ENCODE peak calls at places on chromosome 1, in nine cellular contexts. One of them, this sample, is unnamed.

GRCh38 chr1:167922611-167923074 is 8.7 kb upstream of the ADCY10 start:
- DNase-seq in GM06990: no peak
- DNase-seq in AG04450: no peak
- DNase-seq in hepatocyte: no peak
- DNase-seq in AG09309: no peak
- DNase-seq in CD8-positive, alpha-beta T cell: no peak
- DNase-seq in fibroblast of lung: no peak
- DNase-seq in neural crest cell: no peak
- DNase-seq in OCI-LY7: no peak
- DNase-seq in this sample: no peak

GRCh38 chr1:67582625-67583461 is 102.2 kb upstream of the GADD45A start:
- DNase-seq in AG09309: no peak
- DNase-seq in fibroblast of lung: peak
- DNase-seq in CD8-positive, alpha-beta T cell: no peak
- DNase-seq in hepatocyte: no peak
- DNase-seq in GM06990: no peak
- DNase-seq in OCI-LY7: no peak
- DNase-seq in AG04450: no peak
- DNase-seq in neural crest cell: no peak
- DNase-seq in this sample: no peak

GRCh38 chr1:228172591-228173527 is 7.3 kb downstream of the IBA57 start:
- DNase-seq in AG04450: no peak
- DNase-seq in fibroblast of lung: no peak
- DNase-seq in hepatocyte: no peak
- DNase-seq in CD8-positive, alpha-beta T cell: no peak
- DNase-seq in OCI-LY7: no peak
- DNase-seq in GM06990: no peak
- DNase-seq in neural crest cell: no peak
- DNase-seq in AG09309: no peak
- DNase-seq in this sample: no peak

GRCh38 chr1:229590119-229590518 is 31.6 kb upstream of the ABCB10 start:
- DNase-seq in AG09309: no peak
- DNase-seq in fibroblast of lung: no peak
- DNase-seq in neural crest cell: no peak
- DNase-seq in GM06990: no peak
- DNase-seq in OCI-LY7: no peak
- DNase-seq in CD8-positive, alpha-beta T cell: no peak
- DNase-seq in hepatocyte: no peak
- DNase-seq in AG04450: no peak
- DNase-seq in this sample: no peak

GRCh38 chr1:95311006-95311405 is 77.0 kb downstream of the RWDD3 start:
- DNase-seq in neural crest cell: no peak
- DNase-seq in OCI-LY7: no peak
- DNase-seq in fibroblast of lung: no peak
- DNase-seq in CD8-positive, alpha-beta T cell: no peak
- DNase-seq in AG04450: no peak
- DNase-seq in GM06990: no peak
- DNase-seq in hepatocyte: no peak
- DNase-seq in AG09309: no peak
- DNase-seq in this sample: no peak

GRCh38 chr1:232452137-232452536 is 177.8 kb downstream of the SIPA1L2 start:
- DNase-seq in CD8-positive, alpha-beta T cell: no peak
- DNase-seq in OCI-LY7: no peak
- DNase-seq in neural crest cell: no peak
- DNase-seq in GM06990: no peak
- DNase-seq in AG09309: no peak
- DNase-seq in fibroblast of lung: no peak
- DNase-seq in hepatocyte: no peak
- DNase-seq in AG04450: no peak
- DNase-seq in this sample: no peak

GRCh38 chr1:89832481-89833127 is 11.8 kb downstream of the LRRC8D start:
- DNase-seq in hepatocyte: no peak
- DNase-seq in AG09309: no peak
- DNase-seq in neural crest cell: no peak
- DNase-seq in AG04450: no peak
- DNase-seq in GM06990: no peak
- DNase-seq in CD8-positive, alpha-beta T cell: no peak
- DNase-seq in fibroblast of lung: no peak
- DNase-seq in OCI-LY7: no peak
- DNase-seq in this sample: no peak

GRCh38 chr1:119984771-119985170 is 84.7 kb downstream of the NOTCH2 start:
- DNase-seq in CD8-positive, alpha-beta T cell: no peak
- DNase-seq in neural crest cell: no peak
- DNase-seq in GM06990: no peak
- DNase-seq in OCI-LY7: no peak
- DNase-seq in hepatocyte: no peak
- DNase-seq in AG09309: no peak
- DNase-seq in fibroblast of lung: no peak
- DNase-seq in AG04450: no peak
- DNase-seq in this sample: no peak

GRCh38 chr1:33256335-33256700 is at the start of gene ZNF362:
- DNase-seq in fibroblast of lung: peak
- DNase-seq in AG09309: no peak
- DNase-seq in OCI-LY7: peak
- DNase-seq in CD8-positive, alpha-beta T cell: peak
- DNase-seq in hepatocyte: peak
- DNase-seq in GM06990: peak
- DNase-seq in AG04450: peak
- DNase-seq in neural crest cell: peak
- DNase-seq in this sample: peak

GRCh38 chr1:3107201-3107600 is 38.2 kb downstream of the PRDM16 start:
- DNase-seq in neural crest cell: no peak
- DNase-seq in hepatocyte: no peak
- DNase-seq in CD8-positive, alpha-beta T cell: no peak
- DNase-seq in AG04450: no peak
- DNase-seq in AG09309: no peak
- DNase-seq in fibroblast of lung: no peak
- DNase-seq in OCI-LY7: no peak
- DNase-seq in GM06990: no peak
- DNase-seq in this sample: no peak

GRCh38 chr1:3101127-3101939 is 32.3 kb downstream of the PRDM16 start:
- DNase-seq in OCI-LY7: no peak
- DNase-seq in AG04450: no peak
- DNase-seq in neural crest cell: no peak
- DNase-seq in hepatocyte: no peak
- DNase-seq in AG09309: no peak
- DNase-seq in GM06990: no peak
- DNase-seq in CD8-positive, alpha-beta T cell: no peak
- DNase-seq in fibroblast of lung: no peak
- DNase-seq in this sample: no peak

GRCh38 chr1:3106216-3106615 is 37.2 kb downstream of the PRDM16 start:
- DNase-seq in OCI-LY7: no peak
- DNase-seq in CD8-positive, alpha-beta T cell: no peak
- DNase-seq in neural crest cell: no peak
- DNase-seq in fibroblast of lung: no peak
- DNase-seq in GM06990: no peak
- DNase-seq in hepatocyte: no peak
- DNase-seq in AG09309: no peak
- DNase-seq in AG04450: no peak
- DNase-seq in this sample: no peak

GRCh38 chr1:3105167-3105863 is 36.3 kb downstream of the PRDM16 start:
- DNase-seq in AG09309: no peak
- DNase-seq in GM06990: no peak
- DNase-seq in fibroblast of lung: peak
- DNase-seq in neural crest cell: peak
- DNase-seq in CD8-positive, alpha-beta T cell: no peak
- DNase-seq in OCI-LY7: no peak
- DNase-seq in hepatocyte: peak
- DNase-seq in AG04450: no peak
- DNase-seq in this sample: no peak

DNA sequence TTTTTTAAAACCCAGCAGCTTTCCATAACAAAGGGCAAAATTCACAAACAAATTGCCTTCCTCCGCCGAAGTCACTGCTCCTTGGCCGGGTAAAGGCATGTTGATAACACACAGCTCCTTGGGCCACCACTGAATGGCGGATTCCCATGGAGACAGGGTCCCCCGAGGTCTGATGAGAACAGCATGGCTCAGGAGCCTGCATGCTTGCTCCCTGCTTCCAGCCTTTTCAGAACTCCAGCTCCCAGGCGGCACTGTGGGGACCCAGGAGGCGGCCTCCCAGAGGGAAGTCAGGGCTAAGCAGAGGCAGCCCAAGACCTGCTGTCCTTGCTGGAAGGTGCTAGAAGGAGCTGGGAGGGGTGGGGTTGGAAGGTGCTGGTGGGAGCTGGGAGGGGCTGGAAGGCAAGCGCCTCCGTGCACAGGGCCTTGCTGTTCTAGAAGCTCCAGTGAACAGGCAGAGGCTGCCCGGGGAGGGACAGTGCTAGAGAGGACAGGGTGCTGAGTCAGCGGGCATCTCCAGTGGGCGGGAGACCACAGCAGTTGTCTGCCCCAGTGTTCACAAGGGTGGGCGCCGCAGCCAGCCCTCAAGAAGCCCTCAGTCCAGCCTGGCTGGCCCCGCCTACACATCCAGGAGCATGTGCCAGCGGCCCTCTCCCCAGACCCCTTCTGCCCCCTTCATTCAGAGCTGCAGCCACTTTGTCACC is 35.1 kb downstream of the PRDM16 start:
- DNase-seq in OCI-LY7: no peak
- DNase-seq in neural crest cell: no peak
- DNase-seq in AG09309: no peak
- DNase-seq in fibroblast of lung: peak
- DNase-seq in GM06990: no peak
- DNase-seq in AG04450: no peak
- DNase-seq in CD8-positive, alpha-beta T cell: no peak
- DNase-seq in hepatocyte: no peak
- DNase-seq in this sample: no peak
- TF ChIP-seq CTCF in OCI-LY7: no peak
- TF ChIP-seq CTCF in neural crest cell: no peak
- TF ChIP-seq CTCF in AG09309: no peak
- TF ChIP-seq CTCF in fibroblast of lung: no peak
- TF ChIP-seq CTCF in GM06990: no peak
- TF ChIP-seq CTCF in AG04450: no peak
- TF ChIP-seq CTCF in CD8-positive, alpha-beta T cell: no peak
- TF ChIP-seq CTCF in hepatocyte: no peak
- TF ChIP-seq CTCF in this sample: no peak

GRCh38 chr1:25611843-25612242 is 4.7 kb upstream of the MAN1C1 start:
- DNase-seq in OCI-LY7: no peak
- DNase-seq in AG04450: no peak
- DNase-seq in neural crest cell: no peak
- DNase-seq in fibroblast of lung: no peak
- DNase-seq in AG09309: no peak
- DNase-seq in CD8-positive, alpha-beta T cell: no peak
- DNase-seq in GM06990: no peak
- DNase-seq in hepatocyte: no peak
- DNase-seq in this sample: no peak

GRCh38 chr1:25608488-25609178 is 8.0 kb upstream of the MAN1C1 start:
- DNase-seq in AG04450: no peak
- DNase-seq in neural crest cell: peak
- DNase-seq in hepatocyte: peak
- DNase-seq in OCI-LY7: peak
- DNase-seq in CD8-positive, alpha-beta T cell: peak
- DNase-seq in GM06990: peak
- DNase-seq in AG09309: peak
- DNase-seq in fibroblast of lung: peak
- DNase-seq in this sample: peak

GRCh38 chr1:25612421-25612820 is 4.2 kb upstream of the MAN1C1 start:
- DNase-seq in GM06990: no peak
- DNase-seq in AG09309: no peak
- DNase-seq in OCI-LY7: no peak
- DNase-seq in hepatocyte: no peak
- DNase-seq in fibroblast of lung: no peak
- DNase-seq in CD8-positive, alpha-beta T cell: no peak
- DNase-seq in neural crest cell: no peak
- DNase-seq in AG04450: no peak
- DNase-seq in this sample: no peak

GRCh38 chr1:25610822-25611630 is 5.6 kb upstream of the MAN1C1 start:
- DNase-seq in AG09309: no peak
- DNase-seq in fibroblast of lung: no peak
- DNase-seq in OCI-LY7: peak
- DNase-seq in GM06990: no peak
- DNase-seq in CD8-positive, alpha-beta T cell: no peak
- DNase-seq in hepatocyte: no peak
- DNase-seq in AG04450: no peak
- DNase-seq in neural crest cell: no peak
- DNase-seq in this sample: no peak

GRCh38 chr1:25609921-25610320 is 6.7 kb upstream of the MAN1C1 start:
- DNase-seq in CD8-positive, alpha-beta T cell: no peak
- DNase-seq in OCI-LY7: no peak
- DNase-seq in neural crest cell: no peak
- DNase-seq in fibroblast of lung: no peak
- DNase-seq in GM06990: no peak
- DNase-seq in AG04450: no peak
- DNase-seq in hepatocyte: peak
- DNase-seq in AG09309: no peak
- DNase-seq in this sample: no peak
- TF ChIP-seq CTCF in CD8-positive, alpha-beta T cell: no peak
- TF ChIP-seq CTCF in OCI-LY7: no peak
- TF ChIP-seq CTCF in neural crest cell: no peak
- TF ChIP-seq CTCF in fibroblast of lung: no peak
- TF ChIP-seq CTCF in GM06990: no peak
- TF ChIP-seq CTCF in AG04450: no peak
- TF ChIP-seq CTCF in hepatocyte: no peak
- TF ChIP-seq CTCF in AG09309: no peak
- TF ChIP-seq CTCF in this sample: no peak

DNA sequence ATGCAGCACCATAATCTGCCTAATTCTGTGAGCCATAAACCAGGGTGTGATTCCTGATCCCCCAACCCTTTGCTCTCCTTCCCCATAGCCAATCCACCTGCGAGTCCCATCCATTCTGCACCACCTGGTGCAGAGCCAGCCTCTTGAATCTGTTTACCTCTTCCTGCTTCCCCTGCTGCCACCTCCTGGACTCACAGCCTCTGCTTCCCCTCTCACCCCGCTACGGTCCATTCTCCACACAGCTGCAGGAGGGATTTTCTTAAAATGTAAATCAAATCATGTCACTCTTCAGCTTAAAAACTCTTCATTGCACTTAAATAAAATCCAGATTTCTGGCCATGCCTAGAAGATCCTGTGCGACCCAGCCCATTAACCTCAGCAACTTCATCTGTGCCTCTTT is 186.7 kb downstream of the FOXD2 start:
- DNase-seq in CD8-positive, alpha-beta T cell: no peak
- DNase-seq in neural crest cell: no peak
- DNase-seq in AG04450: no peak
- DNase-seq in fibroblast of lung: no peak
- DNase-seq in AG09309: no peak
- DNase-seq in hepatocyte: peak
- DNase-seq in GM06990: no peak
- DNase-seq in OCI-LY7: peak
- DNase-seq in this sample: no peak
- TF ChIP-seq CTCF in CD8-positive, alpha-beta T cell: no peak
- TF ChIP-seq CTCF in neural crest cell: no peak
- TF ChIP-seq CTCF in AG04450: no peak
- TF ChIP-seq CTCF in fibroblast of lung: no peak
- TF ChIP-seq CTCF in AG09309: peak
- TF ChIP-seq CTCF in hepatocyte: peak
- TF ChIP-seq CTCF in GM06990: peak
- TF ChIP-seq CTCF in OCI-LY7: peak
- TF ChIP-seq CTCF in this sample: no peak

DNA sequence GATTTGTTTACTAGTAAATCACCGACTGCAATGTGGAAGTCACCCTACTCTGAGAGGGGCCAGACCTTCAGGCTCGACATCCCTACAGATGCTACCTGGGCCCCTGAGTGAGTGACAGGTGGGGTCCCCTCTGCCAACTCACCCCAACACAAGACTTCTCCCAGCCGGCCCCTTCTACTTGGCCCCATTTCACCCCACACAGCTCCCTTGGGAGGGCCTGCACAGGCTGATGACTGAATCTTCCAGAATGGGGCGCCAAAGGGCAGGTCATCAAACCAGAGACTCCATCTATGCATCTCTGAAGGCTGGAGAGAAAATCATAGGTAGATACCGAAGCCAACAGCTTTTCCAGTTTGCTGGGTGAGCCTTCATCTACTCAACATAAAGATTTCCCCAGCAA is 9.4 kb upstream of the S100A8 start:
- DNase-seq in fibroblast of lung: no peak
- DNase-seq in AG09309: no peak
- DNase-seq in OCI-LY7: no peak
- DNase-seq in GM06990: no peak
- DNase-seq in AG04450: no peak
- DNase-seq in neural crest cell: no peak
- DNase-seq in CD8-positive, alpha-beta T cell: no peak
- DNase-seq in hepatocyte: no peak
- DNase-seq in this sample: no peak
- TF ChIP-seq CTCF in fibroblast of lung: peak
- TF ChIP-seq CTCF in AG09309: peak
- TF ChIP-seq CTCF in OCI-LY7: peak
- TF ChIP-seq CTCF in GM06990: peak
- TF ChIP-seq CTCF in AG04450: peak
- TF ChIP-seq CTCF in neural crest cell: no peak
- TF ChIP-seq CTCF in CD8-positive, alpha-beta T cell: no peak
- TF ChIP-seq CTCF in hepatocyte: no peak
- TF ChIP-seq CTCF in this sample: no peak